ENCODE peak calls at places on chromosomes 16 and 17, in eight cellular contexts. W, N, Z, D, S, V, F and A are unnamed samples.
A peak's percentile ranks its signal among the peaks of the same experiment; 100 is the strongest.

GRCh38 chr16:52976539-52977167 is 76.0 kb downstream of the CHD9NB start:
- DNase-seq in W (peak; percentile 1), N (no peak), Z (no peak), D (peak; percentile 30), S (no peak), V (no peak), F (peak; percentile 36), A (peak; percentile 19)

GRCh38 chr17:79845601-79845949 is 6.3 kb upstream of the CBX4 start:
- DNase-seq in W (no peak), N (peak; percentile 27), Z (no peak), D (no peak), S (no peak), V (no peak), F (peak; percentile 45), A (no peak)

GRCh38 chr17:18026408-18026776 is 12.6 kb downstream of the ATPAF2 start:
- DNase-seq in W (peak; percentile 70), N (peak; percentile 80), Z (no peak), D (no peak), S (peak; percentile 54), V (peak; percentile 64), F (peak; percentile 71), A (no peak)

GRCh38 chr17:38735161-38735997 is 5.2 kb downstream of the CISD3 start:
- DNase-seq in W (no peak), N (peak; percentile 68), Z (no peak), D (peak; percentile 82), S (peak; percentile 78), V (peak; percentile 79), F (peak; percentile 46), A (peak; percentile 50)

GRCh38 chr16:68910051-68910450 is 66.7 kb downstream of the TANGO6 start:
- DNase-seq in W (no peak), N (no peak), Z (no peak), D (peak; percentile 47), S (no peak), V (no peak), F (no peak), A (no peak)

GRCh38 chr17:59712856-59713255 is 5.4 kb downstream of the VMP1 start:
- DNase-seq in W (no peak), N (no peak), Z (no peak), D (no peak), S (no peak), V (no peak), F (no peak), A (no peak)

GRCh38 chr17:14699569-14700190 is 398.8 kb downstream of the HS3ST3B1 start:
- DNase-seq in W (no peak), N (no peak), Z (no peak), D (peak; percentile 69), S (no peak), V (no peak), F (no peak), A (no peak)

GRCh38 chr17:47801906-47802305 is 19.7 kb downstream of the OSBPL7 start:
- DNase-seq in W (no peak), N (no peak), Z (peak; percentile 31), D (no peak), S (no peak), V (no peak), F (no peak), A (no peak)

GRCh38 chr17:30278032-30278431 is 13.7 kb downstream of the BLMH start:
- DNase-seq in W (peak; percentile 57), N (no peak), Z (no peak), D (peak; percentile 61), S (no peak), V (peak; percentile 31), F (peak; percentile 57), A (no peak)

GRCh38 chr17:836154-836553 is 54.0 kb downstream of the MRM3 start:
- DNase-seq in W (peak; percentile 52), N (no peak), Z (no peak), D (no peak), S (no peak), V (no peak), F (no peak), A (no peak)

GRCh38 chr16:6349725-6350124 is 982.9 kb upstream of the RBFOX1 start:
- DNase-seq in W (no peak), N (no peak), Z (no peak), D (no peak), S (no peak), V (no peak), F (no peak), A (no peak)

GRCh38 chr17:8611671-8612298 is 18.7 kb downstream of the MYH10 start:
- DNase-seq in W (peak; percentile 15), N (no peak), Z (no peak), D (no peak), S (no peak), V (no peak), F (peak; percentile 40), A (peak; percentile 47)

GRCh38 chr16:1929105-1929504 is 10.9 kb upstream of the HS3ST6 start:
- DNase-seq in W (no peak), N (no peak), Z (no peak), D (no peak), S (no peak), V (peak; percentile 61), F (no peak), A (peak; percentile 31)

GRCh38 chr16:88783391-88784073 is 1.5 kb downstream of the PIEZO1 start:
- DNase-seq in W (no peak), N (no peak), Z (no peak), D (no peak), S (peak; percentile 86), V (no peak), F (peak; percentile 45), A (peak; percentile 7)

GRCh38 chr17:55388842-55389241 is 32.8 kb downstream of the MMD start:
- DNase-seq in W (no peak), N (no peak), Z (no peak), D (peak; percentile 64), S (no peak), V (no peak), F (no peak), A (no peak)

GRCh38 chr17:79892457-79893236 is 53.4 kb upstream of the CBX4 start:
- DNase-seq in W (no peak), N (no peak), Z (peak; percentile 77), D (no peak), S (peak; percentile 27), V (no peak), F (no peak), A (no peak)

GRCh38 chr16:50263940-50264929 is 2.1 kb upstream of the ADCY7 start:
- DNase-seq in W (peak; percentile 33), N (no peak), Z (no peak), D (no peak), S (peak; percentile 13), V (no peak), F (peak; percentile 53), A (no peak)

GRCh38 chr16:24988593-24989338 is 26.4 kb downstream of the ARHGAP17 start:
- DNase-seq in W (peak; percentile 74), N (no peak), Z (peak; percentile 55), D (no peak), S (no peak), V (peak; percentile 48), F (peak; percentile 79), A (peak; percentile 24)

GRCh38 chr16:48082516-48082915 is 73.3 kb downstream of the ABCC12 start:
- DNase-seq in W (peak; percentile 88), N (peak; percentile 37), Z (no peak), D (no peak), S (no peak), V (no peak), F (peak; percentile 69), A (no peak)

GRCh38 chr16:4316103-4316731 is 350 bp downstream of the GLIS2 start:
- DNase-seq in W (peak; percentile 26), N (no peak), Z (no peak), D (peak; percentile 68), S (no peak), V (no peak), F (peak; percentile 31), A (no peak)

GRCh38 chr16:4313563-4314531 is 2.0 kb upstream of the GLIS2 start:
- DNase-seq in W (peak; percentile 15), N (no peak), Z (no peak), D (peak; percentile 86), S (no peak), V (no peak), F (peak; percentile 37), A (peak; percentile 27)

GRCh38 chr16:4315185-4316102 is at the start of gene GLIS2:
- DNase-seq in W (peak; percentile 84), N (peak; percentile 81), Z (no peak), D (peak; percentile 94), S (peak; percentile 89), V (peak; percentile 89), F (peak; percentile 66), A (peak; percentile 39)

GRCh38 chr16:4316732-4317461 is 1.0 kb downstream of the GLIS2 start:
- DNase-seq in W (peak; percentile 39), N (peak; percentile 67), Z (no peak), D (no peak), S (peak; percentile 95), V (no peak), F (peak; percentile 27), A (no peak)

GRCh38 chr16:4314532-4315184 is 1.2 kb upstream of the GLIS2 start:
- DNase-seq in W (peak; percentile 55), N (no peak), Z (no peak), D (peak; percentile 55), S (peak; percentile 74), V (no peak), F (peak; percentile 57), A (no peak)
- TF ChIP-seq CTCF in W (no peak), N (no peak), Z (no peak), D (no peak), S (no peak), V (no peak), F (no peak), A (no peak)

GRCh38 chr16:3029499-3030127 is 5.8 kb downstream of the THOC6 start:
- DNase-seq in W (no peak), N (no peak), Z (no peak), D (no peak), S (no peak), V (no peak), F (peak; percentile 38), A (no peak)
- H3K4me3 ChIP-seq in W (no peak overlapping the region), N (peak overlapping the region; percentile 44), Z (peak overlapping the region; percentile 51), D (no peak overlapping the region), S (no peak overlapping the region), V (no peak overlapping the region), F (peak overlapping the region; percentile 28), A (no peak overlapping the region)

DNA sequence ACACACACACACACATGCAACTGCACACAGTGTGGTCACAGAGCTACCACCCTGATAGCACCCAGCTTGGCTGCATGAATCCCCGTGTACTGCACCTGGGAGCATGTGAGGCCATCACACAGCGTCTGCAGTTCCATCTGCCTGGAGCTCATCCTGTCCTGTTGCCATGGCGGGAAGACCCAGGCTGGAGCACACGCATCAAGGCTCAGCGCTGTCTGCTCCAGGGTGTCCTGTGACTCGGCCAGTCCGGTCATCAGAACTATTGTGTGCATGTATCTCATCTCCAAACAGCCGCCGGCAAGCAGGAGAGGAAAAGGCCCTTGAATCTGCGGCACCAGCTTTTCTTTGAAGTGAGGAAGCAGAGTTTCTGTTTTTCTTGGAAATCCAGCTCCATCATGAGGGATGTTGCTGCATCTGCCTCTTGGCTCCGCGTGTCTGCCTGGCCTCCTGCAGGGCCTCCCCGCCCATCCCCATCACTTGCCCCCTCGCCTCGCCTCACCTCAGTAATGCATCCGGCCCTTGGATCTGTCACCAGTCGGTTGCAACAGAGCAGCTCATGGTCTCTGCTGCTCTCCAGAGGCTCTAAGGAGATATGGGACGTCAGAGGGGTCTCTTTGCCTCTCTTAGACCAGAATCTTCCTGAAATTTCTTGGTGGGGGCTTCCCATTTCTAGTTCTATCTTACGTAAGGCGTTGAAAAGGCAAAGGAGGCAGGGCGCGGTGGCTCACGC is 23.7 kb downstream of the CACNG4 start:
- DNase-seq in W (no peak), N (no peak), Z (no peak), D (peak; percentile 19), S (no peak), V (peak; percentile 77), F (no peak), A (no peak)
- TF ChIP-seq CTCF in W (no peak), N (no peak), Z (no peak), D (no peak), S (no peak), V (peak; percentile 55), F (no peak), A (no peak)

GRCh38 chr17:82371333-82372062 is at the start of gene UTS2R:
- DNase-seq in W (no peak), N (no peak), Z (no peak), D (peak; percentile 81), S (no peak), V (no peak), F (no peak), A (no peak)
- H3K4me3 ChIP-seq in W (no peak within 1 kb of the TSS), N (peak within 1 kb of the TSS; percentile 43), Z (peak within 1 kb of the TSS; percentile 58), D (peak within 1 kb of the TSS; percentile 48), S (peak within 1 kb of the TSS; percentile 0), V (peak within 1 kb of the TSS; percentile 8), F (peak within 1 kb of the TSS; percentile 31), A (peak within 1 kb of the TSS; percentile 46)